ENCODE peak calls at places on chromosomes 11 and 22, in ten cellular contexts. F is aorta; T is transverse colon; J is keratinocyte; O is CD8-positive, alpha-beta T cell; B is upper lobe of right lung; G is psoas muscle; Q is neuronal stem cell; Z is left ventricle myocardium inferior; V is CD4-positive, alpha-beta memory T cell. C is an unnamed sample.

GRCh38 chr22:21650823-21651520 is 8.9 kb downstream of the SDF2L1 start:
- DNase-seq in Q (no peak), J (no peak), B (no peak), V (no peak), Z (no peak), F (no peak), T (no peak), O (no peak), G (no peak), C (no peak)

GRCh38 chr11:17403977-17404759 is 15.7 kb upstream of the KCNJ11 start:
- DNase-seq in T (no peak), B (no peak), F (no peak), J (no peak), V (no peak), Z (no peak), O (no peak), G (no peak), Q (no peak), C (no peak)

GRCh38 chr22:31179345-31179744 is 19.4 kb downstream of the RNF185 start:
- DNase-seq in F (no peak), Q (no peak), V (no peak), G (no peak), J (no peak), Z (no peak), O (no peak), T (peak; percentile 44), B (no peak), C (no peak)

GRCh38 chr11:123197711-123198110 is 2.7 kb upstream of the CLMP start:
- DNase-seq in F (no peak), T (no peak), Z (no peak), O (no peak), B (no peak), V (no peak), Q (no peak), G (no peak), J (peak; percentile 83), C (no peak)

GRCh38 chr11:103683581-103683980 is 352.9 kb upstream of the DDI1 start:
- DNase-seq in O (no peak), F (no peak), G (no peak), T (no peak), B (no peak), Z (no peak), J (no peak), V (no peak), Q (no peak), C (no peak)

GRCh38 chr22:18116634-18117033 is 6.0 kb downstream of the TUBA8 start:
- DNase-seq in J (no peak), Q (no peak), B (no peak), T (no peak), O (no peak), Z (no peak), G (peak; percentile 41), V (no peak), F (no peak), C (no peak)

GRCh38 chr11:43941257-43941879 is 1.1 kb upstream of the C11orf96 start:
- DNase-seq in V (no peak), T (no peak), O (no peak), B (no peak), Q (no peak), Z (no peak), G (no peak), J (no peak), F (no peak), C (no peak)

GRCh38 chr22:22005945-22006595 is 23.5 kb upstream of the TOP3B start:
- DNase-seq in T (no peak), F (no peak), Z (no peak), Q (no peak), B (no peak), G (no peak), J (no peak), O (no peak), V (no peak), C (no peak)

GRCh38 chr11:112881461-112881860 is 79.8 kb upstream of the NCAM1 start:
- DNase-seq in J (no peak), Q (peak; percentile 78), O (no peak), Z (peak; percentile 75), G (peak; percentile 71), T (peak; percentile 31), F (peak; percentile 81), B (peak; percentile 72), V (no peak), C (peak; percentile 77)

GRCh38 chr22:49103314-49104052 is 724.2 kb downstream of the BRD1 start:
- DNase-seq in F (no peak), O (no peak), Z (no peak), T (no peak), J (no peak), B (peak; percentile 17), Q (no peak), V (no peak), G (no peak), C (no peak)

GRCh38 chr11:68938088-68938487 is 34.4 kb downstream of the IGHMBP2 start:
- DNase-seq in G (no peak), Q (no peak), T (no peak), Z (no peak), V (no peak), O (no peak), B (no peak), F (no peak), J (no peak), C (no peak)
- H3K27ac ChIP-seq in G (no peak overlapping the region), Q (no peak overlapping the region), T (peak overlapping the region; percentile 89), Z (no peak overlapping the region), V (no peak overlapping the region), O (no peak overlapping the region), B (no peak overlapping the region), F (no peak overlapping the region), J (no peak overlapping the region), C (no peak overlapping the region)

DNA sequence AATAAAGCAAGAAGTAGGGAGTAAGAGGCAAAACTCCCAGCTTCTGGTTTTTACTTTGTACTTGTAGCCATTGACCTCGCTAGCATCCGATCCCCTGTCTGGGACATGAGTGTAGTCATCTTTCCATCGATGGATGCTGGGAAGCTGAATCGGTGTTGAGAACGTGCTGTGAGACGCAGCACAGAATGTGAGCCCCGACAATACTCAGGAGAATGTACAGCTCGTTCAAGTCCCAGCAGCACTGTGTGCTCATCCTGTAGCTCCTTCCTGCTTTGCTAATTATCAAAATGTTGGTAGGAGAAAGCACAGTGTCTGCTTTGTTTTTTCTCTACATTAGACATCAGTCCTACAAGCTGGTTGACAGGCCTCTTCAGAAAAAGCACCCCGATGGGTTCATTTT is 56.6 kb downstream of the JAM3 start:
- DNase-seq in F (no peak), G (no peak), T (no peak), J (no peak), Q (no peak), Z (no peak), B (no peak), O (no peak), V (no peak), C (no peak)
- H3K4me1 ChIP-seq in F (peaks cover 3% of the 10 kb centered on the region), G (peaks cover 40% of the 10 kb centered on the region), T (peaks cover 21% of the 10 kb centered on the region), J (peaks cover 29% of the 10 kb centered on the region), Q (peaks cover 11% of the 10 kb centered on the region), Z (peaks cover 65% of the 10 kb centered on the region), B (peaks cover 27% of the 10 kb centered on the region), O (no peaks in the 10 kb centered on the region), V (no peaks in the 10 kb centered on the region), C (no peaks in the 10 kb centered on the region)

DNA sequence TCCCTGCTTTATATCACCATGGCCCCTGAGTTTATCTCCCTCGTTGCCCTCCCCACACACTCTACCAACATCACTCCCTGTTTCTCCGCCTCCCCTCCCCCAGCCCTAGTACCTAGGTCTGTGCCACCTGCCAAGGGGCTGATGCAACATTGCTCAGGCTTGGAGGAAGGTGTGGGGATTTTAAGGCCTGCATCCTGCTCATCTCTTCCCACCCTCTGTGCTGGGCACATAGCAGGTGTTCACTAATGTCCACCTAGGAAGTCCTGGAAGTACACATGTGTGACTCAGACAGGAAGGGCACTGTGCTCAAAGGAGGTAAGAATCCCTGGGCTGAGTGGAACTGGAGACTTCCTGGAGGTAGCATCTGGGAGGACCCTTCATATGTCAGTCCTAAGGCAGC is 37.0 kb downstream of the PDE2A start:
- DNase-seq in Q (no peak), J (no peak), Z (no peak), O (no peak), V (no peak), G (no peak), B (no peak), F (no peak), T (no peak), C (no peak)
- H3K27ac ChIP-seq in Q (no peak overlapping the region), J (no peak overlapping the region), Z (peak overlapping the region; percentile 85), O (no peak overlapping the region), V (no peak overlapping the region), G (peak overlapping the region; percentile 16), B (no peak overlapping the region), F (no peak overlapping the region), T (peak overlapping the region; percentile 30), C (no peak overlapping the region)

GRCh38 chr11:67278135-67278938 is 10.8 kb upstream of the ANKRD13D start:
- DNase-seq in V (no peak), Q (no peak), B (peak; percentile 65), Z (no peak), O (no peak), G (peak; percentile 9), J (no peak), F (peak; percentile 46), T (no peak), C (no peak)
- H3K4me1 ChIP-seq in V (peaks cover 98% of the 10 kb centered on the region), Q (peaks cover 11% of the 10 kb centered on the region), B (peaks cover 70% of the 10 kb centered on the region), Z (peaks cover 86% of the 10 kb centered on the region), O (peaks cover 100% of the 10 kb centered on the region), G (peaks cover 49% of the 10 kb centered on the region), J (peaks cover 15% of the 10 kb centered on the region), F (no peaks in the 10 kb centered on the region), T (peaks cover 58% of the 10 kb centered on the region), C (peaks cover 49% of the 10 kb centered on the region)

GRCh38 chr11:90784241-90784814 is 561.5 kb upstream of the CHORDC1 start:
- DNase-seq in T (no peak), Z (no peak), V (no peak), B (no peak), O (no peak), J (no peak), F (no peak), Q (no peak), G (no peak), C (no peak)

GRCh38 chr11:90779098-90779497 is 556.2 kb upstream of the CHORDC1 start:
- DNase-seq in F (no peak), B (no peak), T (no peak), Z (no peak), J (no peak), O (no peak), V (no peak), G (no peak), Q (no peak), C (no peak)

GRCh38 chr11:90788956-90789355 is 566.1 kb upstream of the CHORDC1 start:
- DNase-seq in Q (no peak), O (no peak), B (no peak), Z (no peak), F (no peak), G (no peak), J (no peak), V (no peak), T (no peak), C (no peak)

DNA sequence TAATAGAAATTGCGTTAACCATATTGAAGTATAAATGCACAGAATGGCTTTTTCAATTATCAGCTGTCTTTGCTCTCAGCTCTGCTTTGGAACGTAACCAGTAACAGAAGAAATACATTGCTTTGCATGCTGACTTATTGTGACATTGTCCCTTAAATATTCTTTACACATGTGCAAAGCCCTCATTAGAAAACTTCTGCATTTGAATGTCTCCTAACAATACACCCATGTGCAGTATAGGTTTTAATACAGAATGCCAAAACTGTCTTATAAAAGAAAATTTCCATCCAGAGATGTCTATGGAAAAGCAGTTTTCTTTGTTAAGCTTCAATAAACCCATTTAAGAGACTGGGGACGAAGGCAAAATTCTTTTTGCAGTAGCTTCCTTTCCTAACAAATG is 560.3 kb upstream of the CHORDC1 start:
- DNase-seq in G (no peak), V (no peak), Q (no peak), B (no peak), O (no peak), T (no peak), F (no peak), Z (no peak), J (no peak), C (no peak)
- H3K27ac ChIP-seq in G (no peak overlapping the region), V (no peak overlapping the region), Q (no peak overlapping the region), B (no peak overlapping the region), O (no peak overlapping the region), T (no peak overlapping the region), F (no peak overlapping the region), Z (no peak overlapping the region), J (no peak overlapping the region), C (no peak overlapping the region)

GRCh38 chr22:50269573-50270301 is 443 bp downstream of the MAPK11 start:
- DNase-seq in O (no peak), Q (no peak), F (no peak), V (peak; percentile 23), G (no peak), J (no peak), B (no peak), T (no peak), Z (peak; percentile 53), C (no peak)
- H3K4me1 ChIP-seq in O (peaks cover 25% of the 10 kb centered on the region), Q (peaks cover 26% of the 10 kb centered on the region), F (no peaks in the 10 kb centered on the region), V (peaks cover 30% of the 10 kb centered on the region), G (peaks cover 32% of the 10 kb centered on the region), J (peaks cover 20% of the 10 kb centered on the region), B (peaks cover 43% of the 10 kb centered on the region), T (peaks cover 54% of the 10 kb centered on the region), Z (peaks cover 66% of the 10 kb centered on the region), C (peaks cover 40% of the 10 kb centered on the region)

C was measured in tibial artery.